ENCODE peak calls at places on chromosome 13, in four cellular contexts. P is mesenchymal stem cell, M is IMR-90, U is mesendoderm. L is an unnamed sample.
A peak's percentile ranks its signal among the peaks of the same experiment; 100 is the strongest.

GRCh38 chr13:78121459-78122348 is 203.1 kb upstream of the EDNRB start:
- DNase-seq in P (peak; percentile 61), M (peak; percentile 70), U (peak; percentile 81), L (peak; percentile 12)

GRCh38 chr13:33932765-33933406 is 114.9 kb downstream of the RFC3 start:
- DNase-seq in P (no peak), M (peak; percentile 2), U (no peak), L (peak; percentile 37)

GRCh38 chr13:44934724-44935123 is 54.5 kb downstream of the NUFIP1 start:
- DNase-seq in P (peak; percentile 63), M (peak; percentile 67), U (no peak), L (no peak)

GRCh38 chr13:110448230-110448629 is 113.3 kb downstream of the RAB20 start:
- DNase-seq in P (peak; percentile 71), M (peak; percentile 86), U (peak; percentile 68), L (peak; percentile 99)

GRCh38 chr13:71760226-71760591 is 106.8 kb downstream of the DACH1 start:
- DNase-seq in P (no peak), M (no peak), U (no peak), L (no peak)

GRCh38 chr13:110419391-110419791 is 112.3 kb downstream of the COL4A2 start:
- DNase-seq in P (no peak), M (no peak), U (no peak), L (peak; percentile 96)

GRCh38 chr13:106242554-106242953 is 292.9 kb downstream of the EFNB2 start:
- DNase-seq in P (peak; percentile 3), M (no peak), U (no peak), L (peak; percentile 45)

GRCh38 chr13:108621421-108621820 is 8.0 kb upstream of the MYO16 start:
- DNase-seq in P (no peak), M (no peak), U (no peak), L (no peak)

GRCh38 chr13:113597386-113598080 is 13.0 kb downstream of the TFDP1 start:
- DNase-seq in P (no peak), M (no peak), U (no peak), L (no peak)

GRCh38 chr13:21825186-21825585 is 154.3 kb downstream of the FGF9 start:
- DNase-seq in P (no peak), M (peak; percentile 43), U (peak; percentile 45), L (peak; percentile 60)

GRCh38 chr13:78680611-78681010 is 21.7 kb upstream of the OBI1 start:
- DNase-seq in P (no peak), M (no peak), U (no peak), L (no peak)

GRCh38 chr13:20684535-20684934 is 19.0 kb upstream of the IL17D start:
- DNase-seq in P (no peak), M (no peak), U (no peak), L (peak; percentile 70)

GRCh38 chr13:65268009-65268408 is 1962.1 kb downstream of the PCDH9 start:
- DNase-seq in P (no peak), M (no peak), U (no peak), L (no peak)

GRCh38 chr13:45511310-45512147 is 46.8 kb downstream of the COG3 start:
- DNase-seq in P (peak; percentile 77), M (peak; percentile 83), U (peak; percentile 85), L (peak; percentile 23)

GRCh38 chr13:101523732-101524131 is 71.3 kb downstream of the ITGBL1 start:
- DNase-seq in P (peak; percentile 25), M (peak; percentile 84), U (no peak), L (no peak)

GRCh38 chr13:33859691-33860303 is 41.8 kb downstream of the RFC3 start:
- DNase-seq in P (no peak), M (no peak), U (no peak), L (no peak)

GRCh38 chr13:100149389-100149788 is 60.5 kb downstream of the PCCA start:
- DNase-seq in P (no peak), M (no peak), U (no peak), L (no peak)

GRCh38 chr13:27869436-27870090 is 50.2 kb upstream of the PDX1 start:
- DNase-seq in P (no peak), M (no peak), U (no peak), L (no peak)

GRCh38 chr13:38398810-38399493 is 49.3 kb downstream of the UFM1 start:
- DNase-seq in P (peak; percentile 64), M (peak; percentile 39), U (no peak), L (no peak)

GRCh38 chr13:66794340-66795031 is 435.6 kb downstream of the PCDH9 start:
- DNase-seq in P (no peak), M (no peak), U (no peak), L (no peak)

GRCh38 chr13:100100115-100100879 is 11.4 kb downstream of the PCCA start:
- DNase-seq in P (peak; percentile 81), M (peak; percentile 87), U (no peak), L (no peak)

GRCh38 chr13:102394158-102395053 is 7.4 kb downstream of the FGF14 start:
- DNase-seq in P (peak; percentile 82), M (peak; percentile 73), U (peak; percentile 97), L (peak; percentile 79)

GRCh38 chr13:92224052-92224821 is 825.8 kb downstream of the GPC5 start:
- DNase-seq in P (peak; percentile 97), M (peak; percentile 80), U (no peak), L (no peak)

GRCh38 chr13:105991131-105991530 is 544.3 kb downstream of the EFNB2 start:
- DNase-seq in P (no peak), M (no peak), U (no peak), L (no peak)

GRCh38 chr13:52599853-52600603 is 42.2 kb upstream of the HNRNPA1L2 start:
- DNase-seq in P (no peak), M (peak; percentile 13), U (peak; percentile 41), L (peak; percentile 44)

GRCh38 chr13:110372676-110373075 is 65.6 kb downstream of the COL4A2 start:
- DNase-seq in P (no peak), M (no peak), U (no peak), L (no peak)

GRCh38 chr13:40026174-40026585 is 370.7 kb downstream of the COG6 start:
- DNase-seq in P (no peak), M (peak; percentile 11), U (no peak), L (no peak)

GRCh38 chr13:102405499-102406079 is 3.7 kb upstream of the FGF14 start:
- DNase-seq in P (peak; percentile 12), M (peak; percentile 12), U (peak; percentile 52), L (no peak)

GRCh38 chr13:68851026-68851425 is 1256.6 kb upstream of the ATXN8OS start:
- DNase-seq in P (peak; percentile 1), M (no peak), U (no peak), L (no peak)

GRCh38 chr13:36919206-36919832 is 719 bp downstream of the SMAD9 start:
- DNase-seq in P (peak; percentile 65), M (peak; percentile 17), U (peak; percentile 75), L (no peak)

GRCh38 chr13:95643814-95644598 is 500 bp downstream of the DZIP1 start:
- DNase-seq in P (peak; percentile 74), M (peak; percentile 35), U (peak; percentile 67), L (peak; percentile 26)

GRCh38 chr13:77305276-77305675 is 21.6 kb downstream of the MYCBP2 start:
- DNase-seq in P (no peak), M (no peak), U (no peak), L (peak; percentile 14)

GRCh38 chr13:83333614-83334388 is 548.5 kb downstream of the SLITRK1 start:
- DNase-seq in P (no peak), M (no peak), U (no peak), L (no peak)

GRCh38 chr13:107994137-107994536 is 221.2 kb downstream of the LIG4 start:
- DNase-seq in P (no peak), M (no peak), U (no peak), L (no peak)

GRCh38 chr13:38697628-38698333 is 10.9 kb downstream of the FREM2 start:
- DNase-seq in P (no peak), M (no peak), U (peak; percentile 46), L (no peak)

GRCh38 chr13:83297591-83298305 is 584.5 kb downstream of the SLITRK1 start:
- DNase-seq in P (no peak), M (no peak), U (no peak), L (no peak)

GRCh38 chr13:72586519-72586918 is 140.9 kb downstream of the MZT1 start:
- DNase-seq in P (no peak), M (no peak), U (no peak), L (no peak)

DNA sequence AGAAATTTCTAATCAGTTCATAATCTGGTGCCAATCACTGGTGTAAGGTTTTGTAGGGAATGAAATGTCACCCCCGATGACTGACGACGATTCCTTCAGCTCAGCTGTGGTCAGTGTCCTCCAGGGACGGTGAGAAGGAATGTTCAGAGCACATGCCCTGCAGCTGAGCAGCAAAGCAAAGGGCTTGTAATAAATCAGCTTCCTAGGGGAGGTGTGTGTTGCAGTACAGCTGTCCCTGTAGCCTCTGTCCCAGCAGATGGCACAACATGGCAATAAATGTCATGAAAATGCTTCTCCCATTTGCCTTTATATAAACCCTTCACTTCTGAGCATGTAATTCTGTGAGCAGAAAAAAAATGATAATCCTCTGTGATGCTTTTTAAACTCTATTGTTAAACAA is 102.4 kb downstream of the FAM216B start:
- DNase-seq in P (peak; percentile 80), M (peak; percentile 33), U (peak; percentile 78), L (peak; percentile 11)
- H2AK5ac ChIP-seq in P (no peak overlapping the region), M (no peak overlapping the region), U (no peak overlapping the region), L (no peak overlapping the region)

GRCh38 chr13:112345826-112346172 is 30.4 kb upstream of the SPACA7 start:
- DNase-seq in P (no peak), M (no peak), U (no peak), L (no peak)

GRCh38 chr13:112346899-112347229 is 29.3 kb upstream of the SPACA7 start:
- DNase-seq in P (no peak), M (no peak), U (peak; percentile 48), L (no peak)

GRCh38 chr13:112343591-112343990 is 32.6 kb upstream of the SPACA7 start:
- DNase-seq in P (no peak), M (no peak), U (no peak), L (no peak)

GRCh38 chr13:112348642-112349345 is 27.4 kb upstream of the SPACA7 start:
- DNase-seq in P (no peak), M (no peak), U (no peak), L (no peak)

GRCh38 chr13:112346173-112346898 is 29.8 kb upstream of the SPACA7 start:
- DNase-seq in P (no peak), M (no peak), U (peak; percentile 50), L (no peak)
- H4K8ac ChIP-seq in P (no peak overlapping the region), M (no peak overlapping the region), U (no peak overlapping the region), L (no peak overlapping the region)

DNA sequence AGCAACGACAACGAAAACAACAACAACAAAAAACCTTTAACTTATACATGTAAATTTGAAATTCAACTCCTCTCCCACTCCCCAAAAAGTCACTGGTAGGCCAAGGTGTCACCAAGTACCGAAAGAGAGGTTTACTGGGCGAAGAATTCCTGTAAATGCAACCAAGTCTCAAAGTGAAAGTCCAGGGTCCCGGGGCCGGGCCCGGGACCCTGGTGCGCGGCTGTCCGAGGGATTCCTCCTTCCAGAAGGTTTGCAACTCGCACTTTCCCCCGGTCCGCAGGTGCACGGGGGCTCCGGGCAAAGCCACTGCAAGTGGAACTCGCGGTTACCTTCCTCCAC is 1.1 kb downstream of the STK24 start:
- DNase-seq in P (no peak), M (no peak), U (no peak), L (no peak)
- H2AK5ac ChIP-seq in P (no peak overlapping the region), M (peak overlapping the region; percentile 60), U (no peak overlapping the region), L (peak overlapping the region; percentile 93)

GRCh38 chr13:41548031-41548430 is 90.7 kb downstream of the RGCC start:
- DNase-seq in P (no peak), M (no peak), U (no peak), L (no peak)
- H4K8ac ChIP-seq in P (peak overlapping the region; percentile 38), M (no peak overlapping the region), U (no peak overlapping the region), L (no peak overlapping the region)